ENCODE peak calls at places on chromosome 14, in eight cellular contexts. K is EH; N is activated CD4-positive, alpha-beta T cell treated with anti-CD3 and anti-CD28 coated beads, Interleukin-2, amount 10 ng/mL, durations not matched to agents 7 days and 5 days; I is HuH-7.5; F is H9; Z is HS-5; W is AG08395; Q is activated naive CD8-positive, alpha-beta T cell treated with anti-CD3 and anti-CD28 coated beads for 36 hours. O is an unnamed sample.
A peak's percentile ranks its signal among the peaks of the same experiment; 100 is the strongest.

GRCh38 chr14:101251812-101252442 is 309.4 kb upstream of the DIO3 start:
- DNase-seq in K (no peak), N (no peak), I (no peak), F (no peak), Z (no peak), W (no peak), Q (no peak), O (no peak)

GRCh38 chr14:24876009-24876690 is 173.8 kb downstream of the STXBP6 start:
- DNase-seq in K (no peak), N (no peak), I (no peak), F (no peak), Z (no peak), W (no peak), Q (no peak), O (no peak)

GRCh38 chr14:92780444-92780843 is 13.7 kb upstream of the GOLGA5 start:
- DNase-seq in K (peak; percentile 77), N (no peak), I (no peak), F (no peak), Z (peak; percentile 46), W (peak; percentile 64), Q (no peak), O (no peak)

GRCh38 chr14:52000631-52001030 is 11.3 kb downstream of the RTRAF start:
- DNase-seq in K (no peak), N (no peak), I (no peak), F (no peak), Z (no peak), W (no peak), Q (no peak), O (no peak)

GRCh38 chr14:60757617-60758016 is 23.1 kb downstream of the MNAT1 start:
- DNase-seq in K (peak; percentile 69), N (no peak), I (no peak), F (no peak), Z (peak; percentile 80), W (peak; percentile 40), Q (no peak), O (no peak)

GRCh38 chr14:90676859-90677258 is 139.4 kb downstream of the TTC7B start:
- DNase-seq in K (peak; percentile 42), N (no peak), I (no peak), F (no peak), Z (no peak), W (no peak), Q (no peak), O (no peak)

GRCh38 chr14:85437143-85437542 is 92.8 kb upstream of the FLRT2 start:
- DNase-seq in K (peak; percentile 34), N (no peak), I (no peak), F (no peak), Z (peak; percentile 44), W (peak; percentile 34), Q (no peak), O (no peak)

GRCh38 chr14:105937253-105938054 is 411.1 kb downstream of the TMEM121 start:
- DNase-seq in K (no peak), N (no peak), I (no peak), F (no peak), Z (no peak), W (no peak), Q (no peak), O (no peak)

GRCh38 chr14:101195309-101195724 is 291.8 kb upstream of the RTL1 start:
- DNase-seq in K (no peak), N (no peak), I (no peak), F (peak; percentile 13), Z (no peak), W (no peak), Q (no peak), O (no peak)